ENCODE peak calls at places on chromosomes 2 and 18, in eight cellular contexts. T is breast epithelium, J is IMR-90, D is hepatocyte, U is adrenal gland, R is ovary, V is AG09319, Y is neural crest cell. F is an unnamed sample.

GRCh38 chr18:26456070-26456491 is 92.3 kb downstream of the KCTD1 start:
- DNase-seq in T (no peak), J (no peak), D (no peak), U (no peak), R (no peak), V (no peak), Y (no peak), F (no peak)

GRCh38 chr2:196479350-196479749 is 160.2 kb upstream of the CCDC150 start:
- DNase-seq in T (no peak), J (peak), D (no peak), U (no peak), R (no peak), V (peak), Y (no peak), F (peak)

GRCh38 chr2:168354499-168354898 is 101.6 kb upstream of the CERS6 start:
- DNase-seq in T (no peak), J (no peak), D (no peak), U (no peak), R (no peak), V (no peak), Y (no peak), F (no peak)

GRCh38 chr2:26001743-26002341 is 19.5 kb upstream of the KIF3C start:
- DNase-seq in T (peak), J (peak), D (peak), U (peak), R (peak), V (no peak), Y (no peak), F (peak)

GRCh38 chr2:180573951-180574350 is 406.5 kb upstream of the UBE2E3 start:
- DNase-seq in T (no peak), J (peak), D (no peak), U (no peak), R (no peak), V (no peak), Y (no peak), F (no peak)

GRCh38 chr2:156702520-156702919 is 266.3 kb downstream of the GPD2 start:
- DNase-seq in T (no peak), J (no peak), D (no peak), U (no peak), R (no peak), V (no peak), Y (no peak), F (no peak)

GRCh38 chr2:161170917-161171594 is 10.8 kb downstream of the TANK start:
- DNase-seq in T (no peak), J (no peak), D (no peak), U (no peak), R (no peak), V (no peak), Y (no peak), F (peak)

GRCh38 chr2:85189606-85190270 is 56.5 kb downstream of the TCF7L1 start:
- DNase-seq in T (no peak), J (no peak), D (peak), U (no peak), R (no peak), V (no peak), Y (peak), F (no peak)

GRCh38 chr2:205903549-205904129 is 182.3 kb downstream of the INO80D start:
- DNase-seq in T (no peak), J (no peak), D (peak), U (peak), R (no peak), V (no peak), Y (no peak), F (no peak)

GRCh38 chr18:62863629-62864028 is 148.3 kb downstream of the PHLPP1 start:
- DNase-seq in T (no peak), J (peak), D (no peak), U (no peak), R (no peak), V (peak), Y (no peak), F (peak)

GRCh38 chr18:59961086-59961485 is 61.3 kb downstream of the PMAIP1 start:
- DNase-seq in T (no peak), J (no peak), D (no peak), U (no peak), R (no peak), V (no peak), Y (no peak), F (no peak)

GRCh38 chr2:122535960-122536517 is 780.6 kb downstream of the TSN start:
- DNase-seq in T (no peak), J (no peak), D (no peak), U (no peak), R (no peak), V (no peak), Y (no peak), F (no peak)

GRCh38 chr2:11498543-11499034 is 32.6 kb upstream of the E2F6 start:
- DNase-seq in T (peak), J (no peak), D (peak), U (peak), R (peak), V (no peak), Y (peak), F (no peak)

GRCh38 chr2:131052741-131053263 is 40.5 kb downstream of the FAM168B start:
- DNase-seq in T (no peak), J (no peak), D (no peak), U (peak), R (no peak), V (no peak), Y (no peak), F (no peak)

GRCh38 chr2:165469417-165469816 is at the start of gene CSRNP3:
- DNase-seq in T (peak), J (peak), D (peak), U (peak), R (peak), V (peak), Y (peak), F (peak)

GRCh38 chr2:12769492-12770105 is 52.9 kb downstream of the TRIB2 start:
- DNase-seq in T (no peak), J (peak), D (no peak), U (peak), R (peak), V (no peak), Y (no peak), F (peak)

GRCh38 chr2:162265666-162266467 is 22.6 kb upstream of the FAP start:
- DNase-seq in T (no peak), J (no peak), D (no peak), U (no peak), R (no peak), V (no peak), Y (no peak), F (no peak)

GRCh38 chr2:86330015-86330414 is 7.4 kb downstream of the REEP1 start:
- DNase-seq in T (no peak), J (no peak), D (no peak), U (no peak), R (no peak), V (no peak), Y (no peak), F (no peak)

GRCh38 chr2:65128297-65129190 is 1.4 kb downstream of the RAB1A start:
- DNase-seq in T (peak), J (peak), D (peak), U (no peak), R (no peak), V (no peak), Y (no peak), F (peak)

GRCh38 chr2:187890690-187891089 is 336.5 kb upstream of the TFPI start:
- DNase-seq in T (no peak), J (no peak), D (no peak), U (no peak), R (no peak), V (no peak), Y (no peak), F (no peak)

GRCh38 chr2:242029422-242030225 is 160.1 kb downstream of the RTP5 start:
- DNase-seq in T (no peak), J (no peak), D (no peak), U (no peak), R (no peak), V (no peak), Y (no peak), F (no peak)

GRCh38 chr2:240156026-240156390 is 15.6 kb upstream of the OTOS start:
- DNase-seq in T (no peak), J (no peak), D (no peak), U (no peak), R (no peak), V (no peak), Y (no peak), F (no peak)

GRCh38 chr2:40844353-40845277 is 392.7 kb upstream of the SLC8A1 start:
- DNase-seq in T (no peak), J (no peak), D (peak), U (no peak), R (no peak), V (no peak), Y (no peak), F (no peak)

GRCh38 chr2:105789745-105790466 is 45.2 kb downstream of the NCK2 start:
- DNase-seq in T (no peak), J (peak), D (no peak), U (peak), R (no peak), V (no peak), Y (no peak), F (peak)

GRCh38 chr2:207253946-207254345 is 88.2 kb upstream of the KLF7 start:
- DNase-seq in T (no peak), J (peak), D (peak), U (no peak), R (no peak), V (peak), Y (no peak), F (peak)

GRCh38 chr2:233818639-233819621 is 35.4 kb downstream of the HJURP start:
- DNase-seq in T (no peak), J (no peak), D (no peak), U (no peak), R (no peak), V (no peak), Y (no peak), F (no peak)

GRCh38 chr2:221444106-221444505 is 128.0 kb downstream of the EPHA4 start:
- DNase-seq in T (no peak), J (peak), D (no peak), U (peak), R (no peak), V (peak), Y (no peak), F (peak)

GRCh38 chr2:160207804-160208661 is 8.0 kb upstream of the ITGB6 start:
- DNase-seq in T (peak), J (peak), D (peak), U (peak), R (peak), V (peak), Y (no peak), F (peak)

GRCh38 chr2:144382848-144383247 is 137.1 kb downstream of the ZEB2 start:
- DNase-seq in T (no peak), J (no peak), D (no peak), U (no peak), R (no peak), V (no peak), Y (no peak), F (no peak)

GRCh38 chr2:65175894-65176527 is 46.1 kb upstream of the RAB1A start:
- DNase-seq in T (no peak), J (no peak), D (no peak), U (no peak), R (no peak), V (no peak), Y (no peak), F (peak)

GRCh38 chr2:136411946-136412345 is 294.0 kb upstream of the CXCR4 start:
- DNase-seq in T (no peak), J (no peak), D (no peak), U (no peak), R (no peak), V (no peak), Y (no peak), F (no peak)

GRCh38 chr2:166013878-166014277 is 60.3 kb upstream of the TTC21B start:
- DNase-seq in T (no peak), J (no peak), D (no peak), U (no peak), R (no peak), V (no peak), Y (no peak), F (no peak)

GRCh38 chr2:134465228-134465627 is 211.4 kb downstream of the MGAT5 start:
- DNase-seq in T (no peak), J (no peak), D (no peak), U (no peak), R (no peak), V (no peak), Y (no peak), F (no peak)

GRCh38 chr18:64972545-64972944 is 778.3 kb upstream of the CDH7 start:
- DNase-seq in T (no peak), J (no peak), D (no peak), U (no peak), R (no peak), V (no peak), Y (no peak), F (no peak)

GRCh38 chr2:42200534-42201227 is 31.5 kb downstream of the EML4 start:
- DNase-seq in T (no peak), J (peak), D (no peak), U (no peak), R (no peak), V (peak), Y (no peak), F (peak)

GRCh38 chr2:67650292-67651133 is 253.4 kb downstream of the ETAA1 start:
- DNase-seq in T (peak), J (peak), D (peak), U (peak), R (peak), V (peak), Y (peak), F (peak)

GRCh38 chr2:108193251-108193650 is 46.5 kb upstream of the SULT1C3 start:
- DNase-seq in T (no peak), J (no peak), D (no peak), U (no peak), R (no peak), V (no peak), Y (no peak), F (no peak)

GRCh38 chr2:36445191-36445590 is 89.6 kb downstream of the CRIM1 start:
- DNase-seq in T (no peak), J (no peak), D (no peak), U (no peak), R (no peak), V (no peak), Y (no peak), F (no peak)

GRCh38 chr2:169673106-169673505 is 21.1 kb downstream of the CFAP210 start:
- DNase-seq in T (no peak), J (no peak), D (no peak), U (no peak), R (no peak), V (no peak), Y (no peak), F (no peak)

GRCh38 chr18:48937869-48938750 is 12.7 kb downstream of the SMAD7 start:
- DNase-seq in T (no peak), J (no peak), D (no peak), U (no peak), R (no peak), V (no peak), Y (no peak), F (no peak)
- TF ChIP-seq CTCF in T (no peak), J (no peak), D (no peak), U (no peak), R (no peak), V (no peak), Y (no peak), F (no peak)

GRCh38 chr2:47520825-47521665 is 118.1 kb downstream of the MSH2 start:
- DNase-seq in T (peak), J (peak), D (no peak), U (peak), R (peak), V (no peak), Y (no peak), F (peak)
- TF ChIP-seq CTCF in T (no peak), J (peak), D (no peak), U (peak), R (no peak), V (peak), Y (no peak), F (peak)

GRCh38 chr2:61469424-61470121 is 1.3 kb downstream of the USP34 start:
- DNase-seq in T (no peak), J (peak), D (peak), U (no peak), R (no peak), V (no peak), Y (no peak), F (no peak)

GRCh38 chr2:61471905-61472805 is 1.3 kb upstream of the USP34 start:
- DNase-seq in T (peak), J (peak), D (peak), U (peak), R (no peak), V (no peak), Y (no peak), F (peak)

GRCh38 chr2:61470122-61470951 is 550 bp downstream of the USP34 start:
- DNase-seq in T (peak), J (no peak), D (peak), U (peak), R (peak), V (no peak), Y (peak), F (peak)

GRCh38 chr2:61470965-61471904 is at the start of gene USP34:
- DNase-seq in T (peak), J (peak), D (peak), U (peak), R (peak), V (peak), Y (peak), F (peak)
- TF ChIP-seq CTCF in T (no peak), J (no peak), D (no peak), U (no peak), R (no peak), V (no peak), Y (no peak), F (no peak)

DNA sequence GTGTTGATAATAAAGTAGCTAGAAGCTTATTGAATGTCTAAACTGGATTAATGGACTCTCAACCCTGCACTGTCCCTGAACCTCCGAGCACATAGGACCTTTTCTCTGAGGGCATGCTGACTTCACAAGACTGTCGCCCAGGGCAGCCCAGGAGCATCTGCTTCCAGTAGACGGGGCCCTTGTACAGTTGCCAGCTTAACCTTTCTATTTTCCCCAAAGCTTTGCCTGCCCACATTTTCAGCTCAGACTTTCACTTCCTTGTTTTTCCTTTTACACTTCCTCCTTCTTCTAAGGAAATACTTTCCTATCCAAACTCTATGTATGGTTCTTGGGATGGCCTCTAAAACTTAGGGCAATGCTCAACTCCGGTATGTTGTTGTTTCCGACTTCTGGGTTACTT is 1.3 kb downstream of the VWA3B start:
- DNase-seq in T (no peak), J (no peak), D (no peak), U (no peak), R (no peak), V (no peak), Y (no peak), F (no peak)
- TF ChIP-seq CTCF in T (no peak), J (no peak), D (no peak), U (no peak), R (no peak), V (no peak), Y (no peak), F (no peak)

GRCh38 chr2:182666674-182667320 is 49.3 kb upstream of the DNAJC10 start:
- DNase-seq in T (no peak), J (peak), D (peak), U (no peak), R (no peak), V (no peak), Y (no peak), F (peak)
- TF ChIP-seq CTCF in T (no peak), J (peak), D (peak), U (peak), R (no peak), V (peak), Y (peak), F (peak)

GRCh38 chr2:18001671-18002070 is 123.2 kb downstream of the KCNS3 start:
- DNase-seq in T (no peak), J (no peak), D (no peak), U (no peak), R (no peak), V (no peak), Y (no peak), F (no peak)
- TF ChIP-seq CTCF in T (no peak), J (no peak), D (no peak), U (no peak), R (no peak), V (no peak), Y (peak), F (no peak)

DNA sequence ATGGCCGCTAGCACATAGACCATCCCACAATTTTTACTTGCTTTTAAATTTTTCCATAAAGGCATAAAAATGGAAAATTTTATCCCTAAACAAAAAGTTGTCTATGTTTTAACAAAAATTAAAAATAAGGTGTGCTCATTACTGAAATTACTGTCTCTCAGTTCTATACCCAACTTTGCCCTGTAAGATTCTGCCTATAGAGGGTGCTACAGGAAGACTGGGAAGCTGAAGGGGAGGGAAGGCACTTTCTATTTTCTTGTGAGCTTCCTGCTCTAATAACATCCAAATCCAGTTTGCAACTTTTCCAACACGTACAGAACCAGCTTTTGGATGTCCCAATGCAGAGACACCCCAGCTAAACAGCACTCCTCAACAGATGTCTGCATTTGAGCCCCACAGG is 666.9 kb downstream of the PLCL1 start:
- DNase-seq in T (no peak), J (no peak), D (no peak), U (no peak), R (no peak), V (no peak), Y (no peak), F (no peak)
- TF ChIP-seq CTCF in T (no peak), J (no peak), D (no peak), U (no peak), R (no peak), V (peak), Y (peak), F (peak)

GRCh38 chr2:133262888-133263287 is 305.4 kb downstream of the NCKAP5 start:
- DNase-seq in T (no peak), J (no peak), D (no peak), U (no peak), R (no peak), V (no peak), Y (no peak), F (peak)
- TF ChIP-seq CTCF in T (no peak), J (peak), D (peak), U (no peak), R (no peak), V (peak), Y (peak), F (peak)

GRCh38 chr18:50143295-50143694 is 51.7 kb downstream of the MYO5B start:
- DNase-seq in T (no peak), J (no peak), D (no peak), U (no peak), R (no peak), V (no peak), Y (no peak), F (no peak)
- TF ChIP-seq CTCF in T (no peak), J (no peak), D (no peak), U (no peak), R (no peak), V (no peak), Y (no peak), F (no peak)

GRCh38 chr2:218230882-218231281 is 13.9 kb downstream of the ARPC2 start:
- DNase-seq in T (no peak), J (peak), D (peak), U (no peak), R (no peak), V (no peak), Y (no peak), F (no peak)
- TF ChIP-seq CTCF in T (no peak), J (no peak), D (peak), U (no peak), R (no peak), V (no peak), Y (peak), F (peak)